ENCODE peak calls at places on chromosome 10, in six cellular contexts. N, I, R, M, U and A are unnamed samples.

GRCh38 chr10:72611783-72612182 is 14.1 kb downstream of the MICU1 start:
- DNase-seq in M (no peak), N (no peak), U (no peak), R (no peak), I (no peak), A (no peak)

GRCh38 chr10:32049113-32049512 is 7.1 kb downstream of the KIF5B start:
- DNase-seq in R (no peak), U (no peak), I (no peak), N (no peak), M (no peak), A (no peak)

GRCh38 chr10:77635402-77636227 is 2.0 kb downstream of the KCNMA1 start:
- DNase-seq in U (peak; percentile 70), M (no peak), N (no peak), I (no peak), R (no peak), A (peak; percentile 60)

GRCh38 chr10:22345301-22346086 is at the start of gene SPAG6:
- DNase-seq in M (no peak), R (no peak), N (peak; percentile 73), I (no peak), U (no peak), A (peak; percentile 86)

GRCh38 chr10:78776746-78777145 is 292.0 kb upstream of the ZMIZ1 start:
- DNase-seq in M (no peak), U (no peak), R (peak; percentile 52), I (no peak), N (no peak), A (no peak)

GRCh38 chr10:79022565-79023488 is 45.9 kb upstream of the ZMIZ1 start:
- DNase-seq in U (peak; percentile 63), I (peak; percentile 79), R (peak; percentile 86), N (no peak), M (no peak), A (peak; percentile 82)

GRCh38 chr10:42754155-42755027 is 28.2 kb upstream of the BMS1 start:
- DNase-seq in R (no peak), U (no peak), I (no peak), M (no peak), N (peak; percentile 53), A (peak; percentile 77)

GRCh38 chr10:59175538-59176240 is 754 bp upstream of the PHYHIPL start:
- DNase-seq in U (no peak), R (no peak), N (peak; percentile 22), M (no peak), I (no peak), A (peak; percentile 27)

GRCh38 chr10:83952273-83952672 is 187.0 kb upstream of the GHITM start:
- DNase-seq in U (no peak), N (peak; percentile 16), M (no peak), I (no peak), R (no peak), A (no peak)

GRCh38 chr10:6221971-6222751 is 19.4 kb downstream of the PFKFB3 start:
- DNase-seq in U (no peak), I (no peak), R (no peak), N (no peak), M (no peak), A (no peak)

GRCh38 chr10:43117777-43118583 is 20.3 kb upstream of the CSGALNACT2 start:
- DNase-seq in U (no peak), N (no peak), R (no peak), M (no peak), I (no peak), A (no peak)

GRCh38 chr10:102673961-102674511 is 29.8 kb downstream of the TRIM8 start:
- DNase-seq in N (peak; percentile 52), R (no peak), I (no peak), U (no peak), M (no peak), A (peak; percentile 72)

GRCh38 chr10:44376504-44377099 is 8.3 kb downstream of the CXCL12 start:
- DNase-seq in U (peak; percentile 16), R (no peak), M (no peak), I (no peak), N (no peak), A (no peak)

GRCh38 chr10:95553674-95554073 is 7.5 kb downstream of the SORBS1 start:
- DNase-seq in I (no peak), R (no peak), M (no peak), U (no peak), N (no peak), A (no peak)

GRCh38 chr10:120966657-120967045 is 115.5 kb downstream of the WDR11 start:
- DNase-seq in U (no peak), N (no peak), R (no peak), I (no peak), M (no peak), A (no peak)

GRCh38 chr10:88725798-88726197 is 19.7 kb downstream of the LIPK start:
- DNase-seq in N (no peak), U (no peak), I (no peak), R (no peak), M (no peak), A (no peak)

GRCh38 chr10:35633006-35633980 is 8.8 kb downstream of the FZD8 start:
- DNase-seq in U (peak; percentile 100), I (no peak), R (no peak), M (no peak), N (no peak), A (no peak)

GRCh38 chr10:16491933-16492332 is 29.7 kb downstream of the C1QL3 start:
- DNase-seq in I (no peak), U (no peak), M (no peak), N (no peak), R (no peak), A (no peak)

GRCh38 chr10:101672536-101672935 is 22.4 kb downstream of the FBXW4 start:
- DNase-seq in U (no peak), M (no peak), N (no peak), I (no peak), R (no peak), A (no peak)

GRCh38 chr10:119871881-119872609 is 598 bp downstream of the MCMBP start:
- DNase-seq in M (peak; percentile 53), N (peak; percentile 75), R (peak; percentile 80), U (peak; percentile 41), I (peak; percentile 72), A (peak; percentile 81)

GRCh38 chr10:119872610-119872859 is at the start of gene MCMBP:
- DNase-seq in N (no peak), I (no peak), R (no peak), M (no peak), U (no peak), A (no peak)

GRCh38 chr10:119878524-119878923 is 5.9 kb upstream of the MCMBP start:
- DNase-seq in U (no peak), M (no peak), N (no peak), I (no peak), R (no peak), A (no peak)

GRCh38 chr10:119867317-119867716 is 5.3 kb downstream of the MCMBP start:
- DNase-seq in M (no peak), U (no peak), I (no peak), N (no peak), R (no peak), A (no peak)

GRCh38 chr10:119872860-119873671 is 423 bp upstream of the MCMBP start:
- DNase-seq in N (peak; percentile 93), U (peak; percentile 81), R (peak; percentile 96), M (peak; percentile 35), I (peak; percentile 91), A (peak; percentile 82)
- H3K9me2 ChIP-seq in N (no peaks in the 10 kb centered on the region), U (no peaks in the 10 kb centered on the region), R (no peaks in the 10 kb centered on the region), M (no peaks in the 10 kb centered on the region), I (no peaks in the 10 kb centered on the region), A (no peaks in the 10 kb centered on the region)

DNA sequence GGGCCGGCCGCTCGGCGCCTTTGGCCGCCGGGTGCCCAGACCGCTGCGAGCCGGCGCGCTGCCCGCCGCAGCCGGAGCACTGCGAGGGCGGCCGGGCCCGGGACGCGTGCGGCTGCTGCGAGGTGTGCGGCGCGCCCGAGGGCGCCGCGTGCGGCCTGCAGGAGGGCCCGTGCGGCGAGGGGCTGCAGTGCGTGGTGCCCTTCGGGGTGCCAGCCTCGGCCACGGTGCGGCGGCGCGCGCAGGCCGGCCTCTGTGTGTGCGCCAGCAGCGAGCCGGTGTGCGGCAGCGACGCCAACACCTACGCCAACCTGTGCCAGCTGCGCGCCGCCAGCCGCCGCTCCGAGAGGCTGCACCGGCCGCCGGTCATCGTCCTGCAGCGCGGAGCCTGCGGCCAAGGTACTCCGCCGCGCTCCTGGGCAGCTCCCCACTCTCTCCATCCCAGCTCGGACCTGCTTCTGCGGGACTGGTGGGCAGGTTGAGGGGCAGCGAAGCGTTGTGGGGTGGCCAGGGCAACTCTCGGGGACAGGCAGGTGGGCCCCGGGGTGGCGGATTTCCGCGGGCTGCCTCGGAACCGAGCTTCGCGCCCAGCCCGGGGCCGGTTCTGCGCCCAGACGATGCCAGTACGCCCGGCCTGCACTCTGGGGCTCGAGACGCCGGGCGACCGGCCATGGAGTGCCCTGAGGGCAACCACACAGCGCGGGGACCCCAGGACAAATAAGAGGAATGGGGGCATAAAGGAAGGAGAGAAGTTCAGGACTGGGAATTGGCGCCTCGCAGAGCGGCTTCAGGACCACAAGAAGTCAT is 578 bp downstream of the HTRA1 start:
- DNase-seq in N (peak; percentile 60), M (no peak), U (peak; percentile 15), I (no peak), R (no peak), A (peak; percentile 51)
- H3K9me2 ChIP-seq in N (no peaks in the 10 kb centered on the region), M (no peaks in the 10 kb centered on the region), U (no peaks in the 10 kb centered on the region), I (no peaks in the 10 kb centered on the region), R (no peaks in the 10 kb centered on the region), A (no peaks in the 10 kb centered on the region)

GRCh38 chr10:128721851-128722250 is 595.6 kb upstream of the MKI67 start:
- DNase-seq in R (no peak), I (no peak), N (no peak), M (no peak), U (no peak), A (no peak)
- H3K9me2 ChIP-seq in R (no peaks in the 10 kb centered on the region), I (no peaks in the 10 kb centered on the region), N (no peaks in the 10 kb centered on the region), M (no peaks in the 10 kb centered on the region), U (no peaks in the 10 kb centered on the region), A (peaks cover 6% of the 10 kb centered on the region)

GRCh38 chr10:116699783-116700150 is 42.6 kb downstream of the HSPA12A start:
- DNase-seq in U (no peak), M (no peak), I (no peak), R (no peak), N (no peak), A (no peak)

GRCh38 chr10:116698364-116698763 is 44.0 kb downstream of the HSPA12A start:
- DNase-seq in N (no peak), R (no peak), I (no peak), U (no peak), M (no peak), A (no peak)

GRCh38 chr10:116696919-116697318 is 45.4 kb downstream of the HSPA12A start:
- DNase-seq in U (no peak), N (no peak), M (no peak), R (no peak), I (no peak), A (no peak)

GRCh38 chr10:116697816-116698215 is 44.5 kb downstream of the HSPA12A start:
- DNase-seq in I (no peak), R (no peak), N (no peak), U (no peak), M (no peak), A (no peak)

DNA sequence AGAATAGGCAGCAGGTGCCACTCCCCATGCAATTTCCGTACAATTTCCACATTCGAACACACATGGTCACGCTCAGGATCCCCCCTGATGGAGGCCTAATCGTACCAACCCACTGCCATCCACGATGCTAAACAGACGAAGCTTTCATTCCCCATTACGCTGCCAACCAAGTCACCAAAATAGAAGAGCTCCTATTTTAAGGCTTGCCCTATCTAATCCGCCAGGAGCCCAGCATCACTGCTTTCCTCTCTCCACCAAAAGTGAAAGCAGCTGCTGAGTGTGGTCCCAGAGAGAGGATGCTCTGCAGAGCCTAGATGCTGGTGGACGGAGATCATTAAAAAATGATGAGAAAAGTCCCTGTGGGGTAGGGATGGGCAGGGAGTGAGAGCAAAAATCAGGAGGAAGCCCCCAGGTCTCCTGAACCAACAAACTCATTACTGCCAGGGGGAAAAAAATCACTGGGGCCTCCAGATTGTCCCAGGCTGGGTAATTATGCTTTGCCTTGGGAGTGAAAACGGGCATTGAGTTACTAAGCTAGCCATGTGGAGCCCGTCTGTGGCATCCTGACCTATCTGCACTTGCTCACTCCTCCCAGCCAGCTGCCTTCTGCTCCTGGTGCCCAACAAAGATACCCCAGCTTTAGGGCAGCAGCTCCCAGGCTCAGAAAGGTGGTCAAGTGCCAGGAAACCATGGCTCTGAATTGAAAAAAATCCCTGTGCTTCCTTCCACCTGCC is 43.1 kb downstream of the HSPA12A start:
- DNase-seq in U (no peak), I (no peak), R (no peak), M (no peak), N (no peak), A (no peak)
- H3K9me2 ChIP-seq in U (no peaks in the 10 kb centered on the region), I (no peaks in the 10 kb centered on the region), R (no peaks in the 10 kb centered on the region), M (no peaks in the 10 kb centered on the region), N (no peaks in the 10 kb centered on the region), A (no peaks in the 10 kb centered on the region)